ENCODE peak calls at places on chromosomes 7 and 10, in six cellular contexts. I is HFF-Myc, J is HFFc6, W is WTC11, G is psoas muscle, P is dorsolateral prefrontal cortex. K is an unnamed sample.

GRCh38 chr10:122426834-122427233 is 27.6 kb upstream of the ARMS2 start:
- DNase-seq in I (no peak), G (no peak), J (no peak), P (no peak), W (no peak), K (no peak)

GRCh38 chr7:116672596-116673503 is 854 bp downstream of the MET start:
- DNase-seq in J (peak), W (peak), I (no peak), P (peak), G (peak), K (no peak)

GRCh38 chr10:45409782-45410181 is 35.8 kb downstream of the ALOX5 start:
- DNase-seq in G (no peak), J (no peak), P (no peak), I (no peak), W (no peak), K (no peak)

GRCh38 chr7:334618-335357 is 44.8 kb downstream of the FOXL3 start:
- DNase-seq in J (no peak), G (no peak), I (no peak), W (no peak), P (no peak), K (no peak)

GRCh38 chr7:116259821-116260440 is 49.6 kb downstream of the TES start:
- DNase-seq in I (peak), W (no peak), J (peak), G (no peak), P (no peak), K (no peak)

GRCh38 chr7:121831320-121831719 is 41.6 kb upstream of the PTPRZ1 start:
- DNase-seq in W (no peak), J (no peak), P (no peak), I (no peak), G (no peak), K (no peak)

GRCh38 chr10:23198940-23199767 is 7.0 kb downstream of the PTF1A start:
- DNase-seq in W (peak), J (no peak), G (no peak), P (no peak), I (no peak), K (no peak)

GRCh38 chr7:75866497-75867389 is 12.1 kb upstream of the RHBDD2 start:
- DNase-seq in J (peak), G (no peak), P (peak), I (peak), W (peak), K (peak)

GRCh38 chr10:102119417-102120141 is 589 bp downstream of the LDB1 start:
- DNase-seq in G (peak), J (peak), I (no peak), P (peak), W (peak), K (peak)

GRCh38 chr7:117666019-117666418 is 186.2 kb downstream of the CFTR start:
- DNase-seq in G (no peak), W (no peak), P (no peak), I (no peak), J (no peak), K (no peak)

GRCh38 chr7:83798489-83798888 is 149.6 kb upstream of the SEMA3E start:
- DNase-seq in G (no peak), I (no peak), J (no peak), P (no peak), W (no peak), K (no peak)

GRCh38 chr10:14397069-14397468 is 66.3 kb upstream of the FRMD4A start:
- DNase-seq in I (peak), W (no peak), G (peak), J (peak), P (peak), K (peak)

GRCh38 chr10:59176241-59177030 is at the start of gene PHYHIPL:
- DNase-seq in J (no peak), I (no peak), P (peak), G (peak), W (peak), K (no peak)

DNA sequence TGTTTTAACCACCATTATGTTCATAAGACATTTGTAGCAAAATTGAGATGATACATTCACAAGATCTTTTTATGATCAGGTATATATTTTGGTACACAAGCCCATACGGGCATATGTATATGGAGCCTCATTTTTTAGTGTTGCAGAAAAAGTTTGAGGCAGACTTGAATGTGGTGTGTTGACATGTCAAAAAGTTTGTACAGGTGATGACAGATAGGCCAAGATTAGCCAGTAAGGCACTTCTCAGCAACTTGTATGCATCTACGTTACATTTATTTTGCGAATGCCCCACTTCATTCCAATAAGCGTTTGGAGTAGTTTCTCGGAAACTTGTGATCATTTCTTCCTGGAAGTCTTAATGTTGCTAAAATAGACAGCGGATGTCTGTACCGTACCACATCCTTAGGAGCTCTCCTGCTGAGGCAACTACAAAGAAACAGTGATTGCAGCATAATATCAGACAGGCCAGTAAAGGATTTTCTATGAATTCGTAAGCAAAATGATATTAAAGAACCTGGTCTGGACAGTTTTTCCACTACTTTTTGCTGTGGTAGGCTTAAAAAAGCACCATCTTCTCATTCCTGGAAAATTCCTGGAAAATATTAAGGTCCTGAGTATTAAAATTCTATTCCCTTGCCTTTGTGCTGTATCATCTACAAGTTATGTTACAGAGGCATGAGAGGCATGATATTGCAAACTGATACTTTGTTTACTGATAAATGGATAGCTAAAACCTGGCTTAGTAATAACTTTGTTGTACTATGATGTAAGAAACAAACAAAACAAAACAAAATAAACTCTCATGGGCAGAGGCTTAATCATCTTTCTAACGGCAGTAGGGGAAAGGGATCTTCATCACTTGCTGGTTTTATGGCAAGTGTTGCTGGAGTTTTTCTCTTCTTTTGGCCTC is 153.6 kb downstream of the HDAC9 start:
- DNase-seq in J (no peak), W (no peak), P (no peak), I (no peak), G (no peak), K (no peak)
- TF ChIP-seq CTCF in J (no peak), W (no peak), P (no peak), I (no peak), G (no peak), K (no peak)

GRCh38 chr10:88880287-88881094 is 446 bp downstream of the STAMBPL1 start:
- DNase-seq in P (peak), W (peak), J (peak), G (peak), I (no peak), K (peak)
- TF ChIP-seq CTCF in P (no peak), W (no peak), J (peak), G (peak), I (peak), K (peak)

DNA sequence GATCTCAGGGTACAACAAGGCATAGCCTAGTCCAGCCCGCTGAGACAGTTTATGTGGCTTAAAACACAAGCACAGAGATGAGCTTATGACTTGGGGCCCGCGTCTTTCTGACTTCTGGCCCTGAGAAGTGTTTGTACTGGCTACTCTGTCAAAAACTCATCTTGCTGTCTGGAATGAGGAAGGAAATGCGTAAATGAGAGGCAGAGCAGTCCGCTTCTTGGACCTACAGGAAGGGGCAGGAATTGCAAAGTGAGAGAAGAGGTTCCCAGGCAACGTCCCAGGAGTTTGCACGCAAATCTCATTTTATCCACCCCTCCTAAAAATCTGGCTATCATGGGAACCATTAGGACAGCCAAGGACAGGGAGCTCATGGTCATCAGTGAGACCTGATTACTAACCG is 5.5 kb downstream of the ANXA11 start:
- DNase-seq in G (peak), W (no peak), I (no peak), J (peak), P (no peak), K (peak)
- TF ChIP-seq CTCF in G (peak), W (no peak), I (no peak), J (peak), P (no peak), K (peak)

GRCh38 chr7:105387621-105388372 is 924 bp downstream of the SRPK2 start:
- DNase-seq in J (peak), G (peak), P (peak), W (peak), I (no peak), K (peak)
- TF ChIP-seq CTCF in J (peak), G (no peak), P (no peak), W (no peak), I (no peak), K (peak)

DNA sequence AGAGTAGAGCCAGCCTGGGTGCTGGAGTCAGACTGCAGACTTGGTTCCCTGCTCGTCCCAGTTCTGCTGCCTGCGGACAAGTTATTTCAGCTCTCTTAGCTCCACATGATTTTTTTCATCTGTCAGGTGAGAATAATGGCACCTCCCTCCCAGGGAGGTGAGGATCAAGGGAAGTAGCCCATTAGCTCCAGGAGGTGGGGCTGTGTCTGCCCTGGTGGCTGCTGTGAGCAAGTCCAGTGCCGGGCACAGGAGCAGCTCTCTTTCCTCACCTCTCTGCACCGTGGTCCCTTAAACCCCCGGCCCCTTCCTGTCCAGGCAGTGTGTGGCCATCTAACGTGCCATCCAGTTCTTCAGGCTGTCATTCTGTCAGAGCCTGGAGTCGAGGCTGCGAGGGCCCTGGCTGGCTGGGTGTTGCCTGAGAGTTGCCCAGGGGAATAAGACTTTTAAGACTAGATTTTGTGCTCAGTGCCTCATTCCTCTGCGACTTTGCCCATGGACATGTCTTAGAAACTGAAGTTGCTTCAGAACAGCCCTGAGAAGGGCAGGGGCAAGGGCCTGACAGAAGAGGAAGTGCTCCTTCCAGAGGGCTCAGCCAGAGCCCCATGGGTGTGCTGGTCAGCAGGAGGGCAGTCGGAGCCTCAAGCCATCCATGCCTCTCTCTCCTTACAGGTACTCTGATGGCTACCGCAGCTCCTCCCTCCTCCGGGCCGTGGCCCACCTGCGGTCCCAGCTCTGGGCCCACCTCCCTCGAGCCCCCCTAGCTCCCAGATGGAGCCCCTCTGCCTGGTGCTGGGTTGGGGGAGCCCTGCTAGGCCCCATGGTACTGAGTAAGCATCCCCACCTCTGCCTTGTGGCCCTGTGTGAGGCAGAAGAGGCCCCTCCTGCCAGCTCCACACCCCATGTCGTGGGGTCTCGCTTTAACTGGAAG is 5.0 kb downstream of the ABCB8 start:
- DNase-seq in W (no peak), P (no peak), J (no peak), G (no peak), I (no peak), K (no peak)
- TF ChIP-seq CTCF in W (no peak), P (no peak), J (peak), G (no peak), I (no peak), K (no peak)

GRCh38 chr7:22433710-22434460 is 66.1 kb downstream of the STEAP1B start:
- DNase-seq in J (peak), G (peak), W (peak), I (no peak), P (no peak), K (no peak)
- TF ChIP-seq CTCF in J (peak), G (no peak), W (no peak), I (no peak), P (no peak), K (no peak)

DNA sequence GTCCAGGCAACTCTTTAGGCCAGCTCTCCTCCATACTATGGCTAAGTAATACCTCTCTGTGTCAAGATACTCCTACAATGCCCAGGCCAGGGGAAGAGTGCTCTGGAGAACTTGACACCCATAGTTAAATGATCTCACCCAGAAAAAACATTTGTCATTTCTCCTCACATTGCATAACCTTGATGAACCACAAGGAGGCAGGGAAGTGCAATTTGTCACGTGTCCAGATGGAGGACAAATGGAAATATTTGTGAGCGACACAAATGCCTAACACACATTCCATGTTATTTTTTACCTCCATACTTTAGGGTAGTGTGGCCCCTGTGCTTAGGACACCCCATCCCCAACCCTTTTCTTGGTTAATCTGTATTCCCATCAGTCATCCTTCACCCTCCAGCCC is 78.3 kb downstream of the HTR7 start:
- DNase-seq in I (peak), W (no peak), G (no peak), J (peak), P (no peak), K (no peak)
- TF ChIP-seq CTCF in I (peak), W (no peak), G (no peak), J (peak), P (no peak), K (no peak)

DNA sequence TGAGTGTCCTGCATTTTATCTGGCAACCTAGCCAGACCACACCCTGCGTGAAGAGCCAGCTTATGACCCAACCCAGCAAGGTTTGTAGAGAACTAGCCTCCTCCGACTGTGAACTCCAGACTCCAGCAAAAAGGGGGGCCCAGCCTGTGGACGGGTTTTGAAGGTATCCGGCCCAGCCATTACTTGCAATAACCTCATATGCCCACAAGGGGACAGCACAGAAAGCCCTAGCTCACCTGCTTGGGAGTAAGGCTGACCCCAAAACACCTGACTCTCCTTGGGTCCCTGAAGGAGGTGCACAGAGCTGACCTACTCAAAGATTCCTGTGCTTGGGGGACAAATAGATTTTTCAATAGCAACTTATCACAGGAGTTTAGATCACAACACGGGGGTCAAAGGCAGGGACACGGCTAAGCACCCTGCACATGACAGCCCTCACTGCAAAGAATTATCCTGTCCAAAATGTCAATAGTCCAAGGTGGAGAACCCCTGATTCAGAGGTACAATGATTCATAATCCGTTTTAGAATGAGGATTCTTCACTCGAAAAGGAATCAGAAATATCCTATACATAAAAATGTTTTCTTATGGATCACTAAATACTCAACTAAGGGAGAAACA is 4.5 kb downstream of the TRPV6 start:
- DNase-seq in J (peak), I (no peak), W (peak), G (no peak), P (no peak), K (no peak)
- TF ChIP-seq CTCF in J (peak), I (peak), W (peak), G (peak), P (peak), K (peak)

DNA sequence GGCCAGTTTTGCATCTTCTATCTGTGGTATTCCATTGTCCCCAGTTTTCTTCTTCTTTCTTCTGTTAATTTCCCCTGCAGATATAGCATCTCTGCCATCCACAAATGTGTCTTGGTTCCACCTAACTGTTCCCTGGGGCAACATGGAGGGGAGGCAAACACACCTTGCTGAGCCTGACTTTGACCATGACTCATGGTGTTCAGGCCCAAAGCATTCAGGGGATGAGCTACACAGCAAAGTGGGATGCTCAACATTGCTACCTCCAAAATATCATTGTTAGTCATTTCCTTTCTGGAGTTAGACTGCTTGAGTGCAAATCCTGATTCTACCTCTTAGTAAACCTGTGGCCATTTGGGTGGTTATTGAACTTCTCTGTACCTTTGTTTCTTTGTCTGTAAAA is 542.7 kb downstream of the LRMDA start:
- DNase-seq in P (no peak), W (no peak), J (no peak), G (no peak), I (no peak), K (no peak)
- TF ChIP-seq CTCF in P (no peak), W (no peak), J (no peak), G (no peak), I (no peak), K (no peak)

DNA sequence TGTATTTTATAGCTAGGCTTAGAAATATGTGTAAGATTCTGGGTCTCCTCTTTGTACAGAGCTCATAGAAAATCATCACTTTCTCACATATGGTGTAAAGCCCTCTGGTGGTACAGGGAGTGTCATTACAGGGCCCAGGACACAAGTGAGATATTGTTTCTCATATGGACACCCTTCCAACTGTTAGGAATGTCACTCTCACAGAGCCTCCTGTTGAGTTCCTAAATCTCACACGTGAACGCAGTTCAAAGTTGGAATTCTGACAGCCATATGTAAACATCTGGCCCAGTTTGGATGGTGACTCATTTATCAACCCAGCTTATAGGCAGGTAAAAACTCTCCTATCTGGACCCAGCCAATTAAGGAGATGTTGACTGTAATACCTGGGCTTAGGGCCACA is 35.4 kb upstream of the ZNF107 start:
- DNase-seq in P (no peak), W (no peak), J (peak), G (no peak), I (no peak), K (no peak)
- TF ChIP-seq CTCF in P (peak), W (no peak), J (peak), G (peak), I (peak), K (peak)

K was measured in AG09319.